ENCODE peak calls at places on chromosomes 12 and 14, in seven cellular contexts. B, E, N, X, H, K and G are unnamed samples.

GRCh38 chr14:35578135-35578534 is 44.2 kb downstream of the INSM2 start:
- DNase-seq in K (no peak), E (no peak), H (no peak), N (no peak), B (no peak), X (no peak), G (no peak)

GRCh38 chr14:22888662-22889061 is 5.6 kb downstream of the REM2 start:
- DNase-seq in K (peak), N (no peak), X (no peak), H (no peak), E (no peak), B (no peak), G (no peak)

GRCh38 chr12:49098703-49099102 is 4.1 kb upstream of the DHH start:
- DNase-seq in E (no peak), H (no peak), X (no peak), B (no peak), N (no peak), K (no peak), G (no peak)

GRCh38 chr12:95286713-95287112 is 69.1 kb downstream of the VEZT start:
- DNase-seq in B (no peak), N (no peak), H (no peak), X (no peak), K (no peak), E (no peak), G (no peak)

GRCh38 chr12:112916270-112916669 is 9.5 kb downstream of the OAS1 start:
- DNase-seq in K (no peak), H (no peak), E (no peak), X (peak), B (no peak), N (peak), G (no peak)

GRCh38 chr12:53053223-53054111 is 3.6 kb downstream of the TNS2 start:
- DNase-seq in H (peak), B (no peak), K (peak), E (peak), N (no peak), X (peak), G (no peak)

GRCh38 chr12:28050606-28051005 is 78.1 kb upstream of the PTHLH start:
- DNase-seq in K (no peak), N (no peak), H (no peak), B (no peak), E (no peak), X (no peak), G (no peak)

GRCh38 chr12:124952801-124953200 is 36.1 kb downstream of the DHX37 start:
- DNase-seq in N (no peak), B (no peak), K (no peak), X (no peak), H (no peak), E (no peak), G (no peak)

GRCh38 chr12:54337854-54338650 is 13.1 kb downstream of the COPZ1 start:
- DNase-seq in N (no peak), B (no peak), K (no peak), X (peak), E (no peak), H (no peak), G (no peak)

GRCh38 chr12:70448371-70448770 is 82.3 kb downstream of the KCNMB4 start:
- DNase-seq in E (no peak), X (no peak), B (no peak), H (no peak), N (peak), K (no peak), G (no peak)

GRCh38 chr14:100333311-100333710 is 10.2 kb downstream of the SLC25A47 start:
- DNase-seq in E (no peak), X (no peak), B (no peak), K (no peak), N (no peak), H (no peak), G (no peak)

GRCh38 chr12:32549675-32550079 is 129.4 kb upstream of the DNM1L start:
- DNase-seq in E (no peak), B (no peak), X (peak), H (no peak), N (peak), K (no peak), G (peak)

GRCh38 chr14:30443368-30444007 is 115.5 kb upstream of the G2E3 start:
- DNase-seq in X (peak), B (no peak), E (no peak), H (no peak), K (peak), N (peak), G (peak)

GRCh38 chr12:51951843-51952722 is 584 bp downstream of the ACVR1B start:
- DNase-seq in H (no peak), X (peak), N (peak), B (no peak), K (peak), E (no peak), G (no peak)

GRCh38 chr14:68377459-68377858 is 415.4 kb downstream of the ZFP36L1 start:
- DNase-seq in X (no peak), E (peak), H (peak), K (no peak), B (peak), N (peak), G (no peak)

GRCh38 chr12:119758695-119759094 is 90.8 kb downstream of the PRKAB1 start:
- DNase-seq in N (no peak), B (no peak), E (no peak), X (no peak), H (no peak), K (no peak), G (no peak)

GRCh38 chr14:47262801-47263200 is 412.6 kb downstream of the MDGA2 start:
- DNase-seq in H (no peak), B (no peak), K (no peak), E (no peak), X (no peak), N (no peak), G (no peak)

GRCh38 chr12:86724716-86725115 is 468.5 kb upstream of the MGAT4C start:
- DNase-seq in B (no peak), E (no peak), X (peak), H (no peak), K (no peak), N (peak), G (peak)

GRCh38 chr14:22386924-22387775 is 201.9 kb downstream of the DAD1 start:
- DNase-seq in K (peak), E (peak), B (no peak), H (peak), X (peak), N (peak), G (no peak)

GRCh38 chr14:61532818-61533217 is 162.5 kb upstream of the HIF1A start:
- DNase-seq in N (no peak), B (no peak), H (no peak), K (no peak), X (no peak), E (no peak), G (no peak)

GRCh38 chr14:103388664-103389063 is 3.4 kb downstream of the MARK3 start:
- DNase-seq in B (no peak), E (no peak), H (no peak), K (no peak), X (no peak), N (no peak), G (no peak)

GRCh38 chr14:75489480-75489837 is 32.8 kb upstream of the BATF start:
- DNase-seq in N (no peak), K (no peak), B (no peak), E (no peak), H (no peak), X (no peak), G (no peak)

GRCh38 chr12:75236206-75236605 is 26.6 kb upstream of the KCNC2 start:
- DNase-seq in H (no peak), N (no peak), B (no peak), X (no peak), K (no peak), E (no peak), G (no peak)

GRCh38 chr14:59161571-59162175 is 26.8 kb upstream of the DAAM1 start:
- DNase-seq in E (no peak), B (peak), X (peak), N (peak), K (no peak), H (no peak), G (peak)

GRCh38 chr12:67269632-67270578 is 747 bp downstream of the CAND1 start:
- DNase-seq in B (no peak), K (peak), X (peak), H (peak), E (peak), N (peak), G (no peak)

GRCh38 chr14:92726135-92726932 is 22.1 kb downstream of the LGMN start:
- DNase-seq in N (peak), X (peak), H (peak), B (no peak), K (no peak), E (no peak), G (no peak)

GRCh38 chr14:36996133-36996856 is 176.1 kb downstream of the SLC25A21 start:
- DNase-seq in N (no peak), H (no peak), E (no peak), B (no peak), K (no peak), X (peak), G (peak)

GRCh38 chr12:57216014-57216891 is at the start of gene NXPH4:
- DNase-seq in N (no peak), X (peak), K (peak), B (no peak), H (peak), E (no peak), G (no peak)

GRCh38 chr12:57215065-57215464 is 1.5 kb upstream of the NXPH4 start:
- DNase-seq in X (no peak), H (no peak), K (no peak), E (no peak), B (no peak), N (no peak), G (no peak)

GRCh38 chr12:57218030-57218853 is 1.6 kb downstream of the NXPH4 start:
- DNase-seq in B (no peak), K (no peak), H (no peak), X (no peak), E (no peak), N (no peak), G (no peak)

GRCh38 chr12:57215668-57216013 is 953 bp upstream of the NXPH4 start:
- DNase-seq in X (peak), H (no peak), N (peak), B (no peak), E (no peak), K (peak), G (no peak)

GRCh38 chr12:57216931-57217871 is 607 bp downstream of the NXPH4 start:
- DNase-seq in E (no peak), B (no peak), N (peak), K (no peak), X (peak), H (no peak), G (no peak)
- H3K4me3 ChIP-seq in E (peak), B (peak), N (peak), K (peak), X (peak), H (peak), G (peak)

DNA sequence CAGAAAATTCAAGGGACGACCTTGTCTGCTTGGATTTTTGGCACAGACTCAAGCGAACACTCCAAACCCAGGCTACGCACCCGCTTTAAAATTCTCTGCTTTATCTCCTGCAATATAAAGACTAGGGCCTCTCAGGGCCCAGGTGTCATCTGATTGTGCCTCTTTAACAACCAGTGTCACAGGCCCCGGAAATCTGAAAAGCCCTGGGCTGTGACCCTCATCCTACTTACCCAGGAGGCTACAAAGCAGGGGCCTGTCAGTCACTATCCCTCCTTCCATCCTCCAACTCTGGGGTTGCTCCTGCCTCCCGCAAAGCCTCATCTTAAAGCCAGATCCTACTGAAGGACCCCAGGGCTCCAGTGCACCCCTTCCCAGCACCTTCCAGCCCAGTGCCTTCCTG is 34.9 kb downstream of the CCDC88C start:
- DNase-seq in X (no peak), H (no peak), N (no peak), K (no peak), B (no peak), E (no peak), G (no peak)
- H3K4me3 ChIP-seq in X (no peak), H (no peak), N (no peak), K (no peak), B (no peak), E (no peak), G (no peak)

GRCh38 chr12:1811281-1811947 is 9.0 kb upstream of the LRTM2 start:
- DNase-seq in X (no peak), N (peak), H (no peak), K (no peak), B (no peak), E (no peak), G (no peak)
- H3K4me3 ChIP-seq in X (no peak), N (no peak), H (no peak), K (no peak), B (no peak), E (no peak), G (no peak)

GRCh38 chr12:61857968-61858367 is 402.2 kb upstream of the USP15 start:
- DNase-seq in K (no peak), H (no peak), E (no peak), B (no peak), X (no peak), N (no peak), G (no peak)
- H3K4me3 ChIP-seq in K (no peak), H (no peak), E (no peak), B (no peak), X (no peak), N (no peak), G (no peak)

GRCh38 chr14:97218713-97219355 is 421.7 kb downstream of the VRK1 start:
- DNase-seq in K (no peak), X (no peak), N (no peak), B (no peak), H (no peak), E (no peak), G (no peak)
- H3K4me3 ChIP-seq in K (no peak), X (peak), N (peak), B (peak), H (peak), E (peak), G (peak)